ENCODE peak calls at places on chromosomes 5 and 9, in seven cellular contexts. F is effector memory CD4-positive, alpha-beta T cell; S is NCI-H1092 treated with DMSO at 0.1 percent for 48 hours; J is GM23248; L is iris pigment epithelial cell; T is activated CD8-positive, alpha-beta memory T cell treated with anti-CD3 and anti-CD28 coated beads, Interleukin-2, amount 50 U/mL, for 48 hours; D is fibroblast of the aortic adventitia. Y is an unnamed sample.

GRCh38 chr5:43268188-43268820 is 44.9 kb downstream of the HMGCS1 start:
- DNase-seq in F (no peak), S (no peak), J (no peak), L (no peak), T (no peak), D (no peak), Y (no peak)

GRCh38 chr9:69571032-69571431 is 101.1 kb downstream of the APBA1 start:
- DNase-seq in F (no peak), S (no peak), J (peak; percentile 52), L (no peak), T (no peak), D (peak; percentile 35), Y (no peak)

GRCh38 chr5:63962345-63962744 is at the start of gene HTR1A:
- DNase-seq in F (no peak), S (no peak), J (no peak), L (no peak), T (no peak), D (no peak), Y (peak; percentile 6)

GRCh38 chr5:133599600-133599999 is 12.7 kb downstream of the FSTL4 start:
- DNase-seq in F (no peak), S (no peak), J (no peak), L (no peak), T (no peak), D (no peak), Y (no peak)

GRCh38 chr9:33452828-33453271 is 5.5 kb upstream of the AQP3 start:
- DNase-seq in F (peak; percentile 31), S (peak; percentile 38), J (peak; percentile 89), L (peak; percentile 87), T (peak; percentile 80), D (peak; percentile 79), Y (no peak)

GRCh38 chr5:111930407-111930806 is 173.4 kb upstream of the NREP start:
- DNase-seq in F (no peak), S (no peak), J (peak; percentile 64), L (peak; percentile 45), T (no peak), D (no peak), Y (no peak)

GRCh38 chr5:96743805-96744559 is 63.8 kb downstream of the ERAP1 start:
- DNase-seq in F (no peak), S (no peak), J (no peak), L (no peak), T (no peak), D (no peak), Y (no peak)

GRCh38 chr5:156411957-156412356 is 85.0 kb downstream of the SGCD start:
- DNase-seq in F (no peak), S (no peak), J (no peak), L (no peak), T (no peak), D (no peak), Y (no peak)

GRCh38 chr9:126587187-126588185 is 26.2 kb upstream of the LMX1B start:
- DNase-seq in F (no peak), S (no peak), J (peak; percentile 36), L (peak; percentile 41), T (no peak), D (peak; percentile 31), Y (no peak)

GRCh38 chr9:38022995-38023394 is 46.0 kb downstream of the SHB start:
- DNase-seq in F (no peak), S (peak; percentile 89), J (no peak), L (no peak), T (no peak), D (no peak), Y (peak; percentile 59)

GRCh38 chr9:130885422-130886375 is 10.9 kb downstream of the QRFP start:
- DNase-seq in F (no peak), S (no peak), J (no peak), L (no peak), T (no peak), D (no peak), Y (no peak)

GRCh38 chr5:10393491-10393890 is 40.0 kb downstream of the MARCHF6 start:
- DNase-seq in F (no peak), S (no peak), J (peak; percentile 77), L (peak; percentile 31), T (no peak), D (peak; percentile 71), Y (no peak)

GRCh38 chr9:99561435-99562262 is 260.0 kb upstream of the NR4A3 start:
- DNase-seq in F (no peak), S (no peak), J (no peak), L (no peak), T (no peak), D (no peak), Y (no peak)

GRCh38 chr5:67774153-67774552 is 441.4 kb upstream of the PIK3R1 start:
- DNase-seq in F (no peak), S (no peak), J (peak; percentile 65), L (no peak), T (no peak), D (peak; percentile 79), Y (no peak)

GRCh38 chr5:116176124-116176523 is 91.3 kb downstream of the COMMD10 start:
- DNase-seq in F (no peak), S (no peak), J (no peak), L (peak; percentile 3), T (no peak), D (peak; percentile 0), Y (no peak)

GRCh38 chr9:134252084-134252830 is 74.0 kb upstream of the RXRA start:
- DNase-seq in F (no peak), S (peak; percentile 9), J (no peak), L (no peak), T (no peak), D (no peak), Y (no peak)

GRCh38 chr5:117623042-117623815 is 1048.6 kb upstream of the SEMA6A start:
- DNase-seq in F (no peak), S (no peak), J (no peak), L (no peak), T (no peak), D (no peak), Y (no peak)

GRCh38 chr5:173326501-173326960 is 1.7 kb downstream of the STC2 start:
- DNase-seq in F (no peak), S (no peak), J (peak; percentile 97), L (peak; percentile 89), T (no peak), D (peak; percentile 87), Y (no peak)

GRCh38 chr5:108655750-108656450 is 91.8 kb upstream of the FER start:
- DNase-seq in F (no peak), S (no peak), J (peak; percentile 83), L (peak; percentile 82), T (no peak), D (peak; percentile 86), Y (no peak)

GRCh38 chr5:4480528-4481404 is 659.4 kb upstream of the ADAMTS16 start:
- DNase-seq in F (no peak), S (no peak), J (no peak), L (no peak), T (no peak), D (no peak), Y (peak; percentile 67)

GRCh38 chr5:91928751-91929521 is 545.8 kb upstream of the ARRDC3 start:
- DNase-seq in F (no peak), S (peak; percentile 42), J (peak; percentile 58), L (peak; percentile 23), T (no peak), D (peak; percentile 31), Y (peak; percentile 74)

GRCh38 chr5:100841358-100842076 is 61.6 kb downstream of the ST8SIA4 start:
- DNase-seq in F (no peak), S (no peak), J (no peak), L (peak; percentile 31), T (no peak), D (peak; percentile 20), Y (no peak)

GRCh38 chr9:114652776-114653555 is 4.6 kb downstream of the TEX53 start:
- DNase-seq in F (no peak), S (no peak), J (peak; percentile 86), L (peak; percentile 54), T (no peak), D (peak; percentile 40), Y (no peak)

GRCh38 chr5:132265336-132266030 is 8.0 kb downstream of the PDLIM4 start:
- DNase-seq in F (no peak), S (no peak), J (peak; percentile 97), L (peak; percentile 97), T (no peak), D (peak; percentile 94), Y (peak; percentile 40)

Y was measured in NCI-H748 treated with DMSO at 0.1 percent for 48 hours.